ENCODE peak calls at places on chromosomes 5 and 9, in ten cellular contexts. One of them, this sample, is unnamed.

GRCh38 chr5:80960531-80961375 is 590 bp downstream of the RASGRF2 start:
- DNase-seq in CD8-positive, alpha-beta memory T cell: peak; percentile 13
- DNase-seq in heart left ventricle: peak; percentile 53
- DNase-seq in upper lobe of right lung: peak; percentile 69
- DNase-seq in testis: peak; percentile 22
- DNase-seq in iPS DF 6.9: no peak
- DNase-seq in body of pancreas: peak; percentile 13
- DNase-seq in lower lobe of right lung: peak; percentile 47
- DNase-seq in tibial nerve: no peak
- DNase-seq in HCT116: no peak
- DNase-seq in this sample: peak; percentile 48

GRCh38 chr9:86410281-86410680 is 56.1 kb upstream of the TUT7 start:
- DNase-seq in CD8-positive, alpha-beta memory T cell: no peak
- DNase-seq in tibial nerve: no peak
- DNase-seq in body of pancreas: no peak
- DNase-seq in iPS DF 6.9: no peak
- DNase-seq in testis: no peak
- DNase-seq in upper lobe of right lung: no peak
- DNase-seq in HCT116: no peak
- DNase-seq in heart left ventricle: no peak
- DNase-seq in lower lobe of right lung: no peak
- DNase-seq in this sample: no peak

GRCh38 chr9:136944094-136944518 is 432 bp downstream of the FBXW5 start:
- DNase-seq in iPS DF 6.9: no peak
- DNase-seq in body of pancreas: peak; percentile 53
- DNase-seq in testis: no peak
- DNase-seq in upper lobe of right lung: no peak
- DNase-seq in heart left ventricle: no peak
- DNase-seq in CD8-positive, alpha-beta memory T cell: peak; percentile 25
- DNase-seq in HCT116: no peak
- DNase-seq in tibial nerve: peak; percentile 14
- DNase-seq in lower lobe of right lung: no peak
- DNase-seq in this sample: no peak

GRCh38 chr5:149227168-149227826 is 44.4 kb upstream of the AFAP1L1 start:
- DNase-seq in CD8-positive, alpha-beta memory T cell: no peak
- DNase-seq in testis: no peak
- DNase-seq in body of pancreas: no peak
- DNase-seq in iPS DF 6.9: no peak
- DNase-seq in tibial nerve: no peak
- DNase-seq in lower lobe of right lung: no peak
- DNase-seq in HCT116: peak; percentile 57
- DNase-seq in heart left ventricle: no peak
- DNase-seq in upper lobe of right lung: no peak
- DNase-seq in this sample: no peak

GRCh38 chr9:132804576-132805295 is 73.3 kb downstream of the AK8 start:
- DNase-seq in testis: no peak
- DNase-seq in HCT116: no peak
- DNase-seq in heart left ventricle: no peak
- DNase-seq in lower lobe of right lung: no peak
- DNase-seq in CD8-positive, alpha-beta memory T cell: no peak
- DNase-seq in body of pancreas: no peak
- DNase-seq in iPS DF 6.9: no peak
- DNase-seq in upper lobe of right lung: no peak
- DNase-seq in tibial nerve: no peak
- DNase-seq in this sample: no peak

GRCh38 chr9:120852240-120853018 is 9.7 kb upstream of the PSMD5 start:
- DNase-seq in iPS DF 6.9: no peak
- DNase-seq in lower lobe of right lung: no peak
- DNase-seq in tibial nerve: no peak
- DNase-seq in heart left ventricle: no peak
- DNase-seq in testis: no peak
- DNase-seq in upper lobe of right lung: no peak
- DNase-seq in body of pancreas: no peak
- DNase-seq in CD8-positive, alpha-beta memory T cell: no peak
- DNase-seq in HCT116: no peak
- DNase-seq in this sample: no peak

GRCh38 chr9:83554278-83554677 is 16.1 kb upstream of the FRMD3 start:
- DNase-seq in body of pancreas: no peak
- DNase-seq in tibial nerve: peak; percentile 37
- DNase-seq in testis: no peak
- DNase-seq in iPS DF 6.9: no peak
- DNase-seq in CD8-positive, alpha-beta memory T cell: no peak
- DNase-seq in HCT116: no peak
- DNase-seq in upper lobe of right lung: no peak
- DNase-seq in lower lobe of right lung: no peak
- DNase-seq in heart left ventricle: peak; percentile 62
- DNase-seq in this sample: no peak

GRCh38 chr9:115604831-115605483 is 487.0 kb upstream of the TNC start:
- DNase-seq in lower lobe of right lung: no peak
- DNase-seq in HCT116: no peak
- DNase-seq in upper lobe of right lung: no peak
- DNase-seq in iPS DF 6.9: no peak
- DNase-seq in body of pancreas: no peak
- DNase-seq in heart left ventricle: no peak
- DNase-seq in CD8-positive, alpha-beta memory T cell: no peak
- DNase-seq in tibial nerve: no peak
- DNase-seq in testis: no peak
- DNase-seq in this sample: no peak

DNA sequence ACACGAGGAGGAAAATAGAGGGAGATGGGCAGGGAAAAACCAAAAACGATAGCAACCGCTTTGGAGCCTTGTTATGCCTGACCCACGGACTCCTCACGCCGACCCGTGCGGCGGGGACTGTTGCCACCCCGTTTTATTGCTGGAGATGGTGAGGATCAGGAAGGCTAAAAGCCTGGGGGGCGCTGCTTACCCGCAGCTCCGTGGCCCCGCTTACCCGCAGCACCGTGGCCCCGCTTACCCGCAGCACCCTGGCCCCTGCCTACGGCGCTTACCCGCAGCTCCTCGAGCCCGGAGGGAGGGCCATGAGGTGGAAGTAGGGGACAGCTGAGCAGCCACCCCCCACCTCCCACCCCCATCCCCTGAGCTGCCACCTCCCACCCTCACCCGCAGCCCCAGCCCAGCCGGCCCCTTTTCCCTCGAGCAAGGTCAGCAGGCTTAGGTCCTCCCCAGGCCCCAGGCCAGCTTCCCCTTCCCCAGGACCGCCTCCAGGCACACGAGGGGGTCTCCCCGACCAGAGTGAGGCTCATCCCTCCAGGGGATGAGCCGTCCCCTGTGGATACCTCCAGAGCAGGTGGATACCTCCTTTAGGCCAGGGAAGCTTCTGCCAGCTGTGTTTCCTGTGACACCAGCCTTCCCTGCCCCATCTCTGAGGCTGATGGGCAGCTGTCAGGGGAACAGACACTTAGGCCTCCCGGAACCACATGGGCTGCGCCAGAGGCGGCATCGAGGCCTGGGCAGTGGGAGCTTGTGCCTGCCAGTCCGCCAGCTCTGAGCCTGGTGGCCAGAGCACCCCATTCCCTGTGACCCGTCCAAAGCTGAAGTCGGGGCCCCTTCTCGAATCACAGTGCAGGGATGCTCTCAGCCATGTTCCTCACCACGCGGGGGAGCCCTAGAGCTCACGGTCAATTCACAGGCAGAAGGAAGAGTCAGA is 92.3 kb downstream of the LMX1B start:
- DNase-seq in heart left ventricle: peak; percentile 70
- DNase-seq in CD8-positive, alpha-beta memory T cell: peak; percentile 66
- DNase-seq in testis: peak; percentile 77
- DNase-seq in lower lobe of right lung: peak; percentile 77
- DNase-seq in tibial nerve: peak; percentile 40
- DNase-seq in HCT116: peak; percentile 40
- DNase-seq in iPS DF 6.9: no peak
- DNase-seq in body of pancreas: peak; percentile 59
- DNase-seq in upper lobe of right lung: peak; percentile 83
- DNase-seq in this sample: peak; percentile 67
- H3K4me3 ChIP-seq in heart left ventricle: peak overlapping the region; percentile 22
- H3K4me3 ChIP-seq in CD8-positive, alpha-beta memory T cell: no peak overlapping the region
- H3K4me3 ChIP-seq in testis: no peak overlapping the region
- H3K4me3 ChIP-seq in lower lobe of right lung: peak overlapping the region; percentile 30
- H3K4me3 ChIP-seq in tibial nerve: no peak overlapping the region
- H3K4me3 ChIP-seq in HCT116: no peak overlapping the region
- H3K4me3 ChIP-seq in iPS DF 6.9: no peak overlapping the region
- H3K4me3 ChIP-seq in body of pancreas: no peak overlapping the region
- H3K4me3 ChIP-seq in upper lobe of right lung: no peak overlapping the region
- H3K4me3 ChIP-seq in this sample: no peak overlapping the region

DNA sequence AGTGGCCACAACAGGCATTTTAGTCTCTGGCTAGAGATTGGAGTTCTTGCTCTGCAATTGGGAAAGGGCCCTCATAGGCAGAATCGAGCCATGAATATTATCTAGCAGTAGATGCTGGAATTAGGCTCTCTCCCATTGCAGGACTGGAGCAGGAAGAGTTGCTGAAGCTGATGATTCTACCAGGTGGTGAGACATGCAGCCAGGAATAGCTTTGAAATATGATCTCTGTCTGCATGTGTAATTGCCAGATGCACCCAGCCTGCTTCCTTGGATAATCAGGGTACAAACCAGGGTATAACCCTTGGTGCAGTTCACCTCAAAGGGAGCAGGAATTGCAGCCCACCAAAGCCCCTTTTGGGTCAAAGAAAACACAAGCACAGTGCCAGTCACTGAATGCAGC is 211.4 kb upstream of the FTMT start:
- DNase-seq in tibial nerve: no peak
- DNase-seq in CD8-positive, alpha-beta memory T cell: no peak
- DNase-seq in lower lobe of right lung: no peak
- DNase-seq in testis: no peak
- DNase-seq in HCT116: no peak
- DNase-seq in body of pancreas: no peak
- DNase-seq in upper lobe of right lung: no peak
- DNase-seq in heart left ventricle: no peak
- DNase-seq in iPS DF 6.9: no peak
- DNase-seq in this sample: no peak
- H3K9me3 ChIP-seq in tibial nerve: no peaks in the 10 kb centered on the region
- H3K9me3 ChIP-seq in CD8-positive, alpha-beta memory T cell: no peaks in the 10 kb centered on the region
- H3K9me3 ChIP-seq in lower lobe of right lung: no peaks in the 10 kb centered on the region
- H3K9me3 ChIP-seq in testis: no peaks in the 10 kb centered on the region
- H3K9me3 ChIP-seq in HCT116: no peaks in the 10 kb centered on the region
- H3K9me3 ChIP-seq in body of pancreas: no peaks in the 10 kb centered on the region
- H3K9me3 ChIP-seq in upper lobe of right lung: no peaks in the 10 kb centered on the region
- H3K9me3 ChIP-seq in heart left ventricle: peaks cover 7% of the 10 kb centered on the region
- H3K9me3 ChIP-seq in iPS DF 6.9: no peaks in the 10 kb centered on the region
- H3K9me3 ChIP-seq in this sample: no peaks in the 10 kb centered on the region

GRCh38 chr9:131255731-131256197 is 20.5 kb downstream of the FAM78A start:
- DNase-seq in heart left ventricle: peak; percentile 48
- DNase-seq in iPS DF 6.9: no peak
- DNase-seq in lower lobe of right lung: no peak
- DNase-seq in upper lobe of right lung: no peak
- DNase-seq in HCT116: no peak
- DNase-seq in body of pancreas: no peak
- DNase-seq in tibial nerve: no peak
- DNase-seq in CD8-positive, alpha-beta memory T cell: no peak
- DNase-seq in testis: no peak
- DNase-seq in this sample: no peak

GRCh38 chr9:131257266-131258025 is 18.9 kb downstream of the FAM78A start:
- DNase-seq in CD8-positive, alpha-beta memory T cell: no peak
- DNase-seq in body of pancreas: no peak
- DNase-seq in testis: no peak
- DNase-seq in lower lobe of right lung: no peak
- DNase-seq in iPS DF 6.9: no peak
- DNase-seq in upper lobe of right lung: no peak
- DNase-seq in heart left ventricle: peak; percentile 19
- DNase-seq in HCT116: no peak
- DNase-seq in tibial nerve: no peak
- DNase-seq in this sample: no peak

GRCh38 chr9:131254107-131254491 is 22.2 kb downstream of the FAM78A start:
- DNase-seq in lower lobe of right lung: peak; percentile 71
- DNase-seq in iPS DF 6.9: no peak
- DNase-seq in tibial nerve: no peak
- DNase-seq in testis: no peak
- DNase-seq in CD8-positive, alpha-beta memory T cell: no peak
- DNase-seq in heart left ventricle: peak; percentile 90
- DNase-seq in HCT116: no peak
- DNase-seq in body of pancreas: no peak
- DNase-seq in upper lobe of right lung: no peak
- DNase-seq in this sample: no peak

DNA sequence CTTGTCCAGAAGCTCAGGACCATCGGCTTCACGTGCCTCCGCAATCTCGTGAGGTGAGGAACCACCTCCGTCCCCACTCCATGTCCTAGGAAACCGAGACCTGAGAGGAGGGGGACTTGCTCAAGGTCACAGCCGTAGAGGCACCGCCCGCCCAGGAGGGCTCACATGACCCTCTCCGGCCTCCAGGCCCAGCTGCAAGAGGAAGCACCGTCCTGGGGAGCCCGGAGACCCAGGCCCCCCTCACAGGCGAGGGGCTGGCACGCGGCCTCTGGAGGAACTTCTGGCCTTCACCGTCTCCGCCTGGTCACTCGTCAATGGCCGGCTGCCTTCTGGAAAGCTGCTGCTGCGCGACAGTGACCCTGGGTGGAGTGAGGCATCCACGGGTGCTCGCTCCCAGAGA is 24.2 kb downstream of the FAM78A start:
- DNase-seq in CD8-positive, alpha-beta memory T cell: no peak
- DNase-seq in lower lobe of right lung: peak; percentile 60
- DNase-seq in iPS DF 6.9: no peak
- DNase-seq in HCT116: no peak
- DNase-seq in testis: no peak
- DNase-seq in body of pancreas: no peak
- DNase-seq in tibial nerve: no peak
- DNase-seq in heart left ventricle: no peak
- DNase-seq in upper lobe of right lung: no peak
- DNase-seq in this sample: no peak
- H3K4me3 ChIP-seq in CD8-positive, alpha-beta memory T cell: peak overlapping the region; percentile 35
- H3K4me3 ChIP-seq in lower lobe of right lung: peak overlapping the region; percentile 48
- H3K4me3 ChIP-seq in iPS DF 6.9: no peak overlapping the region
- H3K4me3 ChIP-seq in HCT116: no peak overlapping the region
- H3K4me3 ChIP-seq in testis: no peak overlapping the region
- H3K4me3 ChIP-seq in body of pancreas: no peak overlapping the region
- H3K4me3 ChIP-seq in tibial nerve: peak overlapping the region; percentile 27
- H3K4me3 ChIP-seq in heart left ventricle: peak overlapping the region; percentile 19
- H3K4me3 ChIP-seq in upper lobe of right lung: peak overlapping the region; percentile 40
- H3K4me3 ChIP-seq in this sample: peak overlapping the region; percentile 71

GRCh38 chr5:1282139-1282992 is 12.5 kb downstream of the TERT start:
- DNase-seq in heart left ventricle: peak; percentile 70
- DNase-seq in testis: no peak
- DNase-seq in lower lobe of right lung: peak; percentile 38
- DNase-seq in CD8-positive, alpha-beta memory T cell: no peak
- DNase-seq in body of pancreas: no peak
- DNase-seq in HCT116: no peak
- DNase-seq in iPS DF 6.9: no peak
- DNase-seq in upper lobe of right lung: peak; percentile 50
- DNase-seq in tibial nerve: no peak
- DNase-seq in this sample: no peak

GRCh38 chr5:1281038-1281882 is 13.6 kb downstream of the TERT start:
- DNase-seq in tibial nerve: no peak
- DNase-seq in lower lobe of right lung: peak; percentile 23
- DNase-seq in testis: no peak
- DNase-seq in iPS DF 6.9: no peak
- DNase-seq in upper lobe of right lung: peak; percentile 30
- DNase-seq in HCT116: no peak
- DNase-seq in heart left ventricle: no peak
- DNase-seq in body of pancreas: no peak
- DNase-seq in CD8-positive, alpha-beta memory T cell: no peak
- DNase-seq in this sample: no peak

GRCh38 chr5:1288439-1289335 is 6.2 kb downstream of the TERT start:
- DNase-seq in HCT116: no peak
- DNase-seq in iPS DF 6.9: no peak
- DNase-seq in upper lobe of right lung: peak; percentile 49
- DNase-seq in tibial nerve: no peak
- DNase-seq in testis: no peak
- DNase-seq in CD8-positive, alpha-beta memory T cell: no peak
- DNase-seq in lower lobe of right lung: no peak
- DNase-seq in heart left ventricle: no peak
- DNase-seq in body of pancreas: no peak
- DNase-seq in this sample: no peak

GRCh38 chr5:1285141-1285540 is 9.7 kb downstream of the TERT start:
- DNase-seq in HCT116: no peak
- DNase-seq in testis: no peak
- DNase-seq in heart left ventricle: no peak
- DNase-seq in body of pancreas: no peak
- DNase-seq in iPS DF 6.9: no peak
- DNase-seq in tibial nerve: no peak
- DNase-seq in CD8-positive, alpha-beta memory T cell: no peak
- DNase-seq in upper lobe of right lung: peak; percentile 37
- DNase-seq in lower lobe of right lung: no peak
- DNase-seq in this sample: no peak

DNA sequence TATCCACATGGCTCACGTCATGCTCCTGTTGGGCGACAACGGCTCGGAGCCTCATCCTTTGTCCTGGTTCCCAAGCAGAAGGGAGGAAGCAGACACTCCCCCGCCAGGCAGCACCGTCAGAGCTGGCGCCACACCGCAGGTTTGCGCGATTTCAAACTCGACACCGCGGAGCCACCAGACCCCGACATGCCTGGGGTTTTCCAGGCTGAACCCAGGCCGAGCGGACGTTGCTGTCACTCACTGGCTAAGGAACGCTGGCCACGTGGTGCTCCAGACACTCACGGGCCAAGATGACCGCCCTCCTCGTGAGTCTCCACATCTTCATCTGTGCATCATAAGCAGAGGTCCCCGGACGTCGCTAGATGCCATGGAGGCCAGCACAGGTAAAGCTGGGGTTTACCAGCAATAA is 9.0 kb downstream of the TERT start:
- DNase-seq in body of pancreas: no peak
- DNase-seq in heart left ventricle: no peak
- DNase-seq in CD8-positive, alpha-beta memory T cell: no peak
- DNase-seq in iPS DF 6.9: no peak
- DNase-seq in upper lobe of right lung: peak; percentile 55
- DNase-seq in testis: no peak
- DNase-seq in HCT116: no peak
- DNase-seq in tibial nerve: no peak
- DNase-seq in lower lobe of right lung: no peak
- DNase-seq in this sample: no peak
- H3K9me3 ChIP-seq in body of pancreas: no peaks in the 10 kb centered on the region
- H3K9me3 ChIP-seq in heart left ventricle: peaks cover 5% of the 10 kb centered on the region
- H3K9me3 ChIP-seq in CD8-positive, alpha-beta memory T cell: no peaks in the 10 kb centered on the region
- H3K9me3 ChIP-seq in iPS DF 6.9: no peaks in the 10 kb centered on the region
- H3K9me3 ChIP-seq in upper lobe of right lung: no peaks in the 10 kb centered on the region
- H3K9me3 ChIP-seq in testis: no peaks in the 10 kb centered on the region
- H3K9me3 ChIP-seq in HCT116: no peaks in the 10 kb centered on the region
- H3K9me3 ChIP-seq in tibial nerve: no peaks in the 10 kb centered on the region
- H3K9me3 ChIP-seq in lower lobe of right lung: no peaks in the 10 kb centered on the region
- H3K9me3 ChIP-seq in this sample: no peaks in the 10 kb centered on the region